ENCODE peak calls at places on chromosomes 6 and 20, in nine cellular contexts. L, U, R, I, D, O, C, B and Q are unnamed samples.

GRCh38 chr20:61522498-61523090 is 270.5 kb downstream of the CDH4 start:
- DNase-seq in B (no peak), I (no peak), R (no peak), C (no peak), U (no peak), O (no peak), D (no peak), L (no peak), Q (no peak)

GRCh38 chr6:722077-722524 is 29.2 kb upstream of the EXOC2 start:
- DNase-seq in U (no peak), R (peak), B (peak), L (peak), I (peak), D (peak), O (peak), C (peak), Q (peak)

GRCh38 chr6:156191895-156192294 is 585.3 kb upstream of the ARID1B start:
- DNase-seq in R (no peak), B (no peak), O (no peak), U (no peak), I (no peak), C (no peak), D (no peak), L (no peak), Q (no peak)

GRCh38 chr20:58889334-58890072 is 37.0 kb downstream of the GNAS start:
- DNase-seq in D (no peak), I (no peak), U (no peak), B (no peak), O (peak), L (no peak), R (no peak), C (no peak), Q (no peak)

GRCh38 chr6:14079433-14079832 is 38.1 kb upstream of the CD83 start:
- DNase-seq in C (no peak), I (no peak), D (peak), L (no peak), U (no peak), O (no peak), B (no peak), R (peak), Q (peak)

GRCh38 chr20:58306421-58307261 is 2.9 kb upstream of the RAB22A start:
- DNase-seq in I (no peak), R (peak), B (no peak), O (no peak), D (peak), C (no peak), U (no peak), L (peak), Q (peak)

GRCh38 chr20:48026981-48027592 is 241.8 kb upstream of the SULF2 start:
- DNase-seq in B (no peak), O (no peak), R (no peak), C (no peak), U (no peak), D (no peak), L (no peak), I (peak), Q (peak)

GRCh38 chr6:79394690-79395089 is 142.5 kb downstream of the LCA5 start:
- DNase-seq in D (no peak), L (no peak), U (no peak), B (no peak), I (no peak), C (no peak), R (no peak), O (no peak), Q (no peak)

GRCh38 chr20:33394718-33395117 is 6.6 kb downstream of the CDK5RAP1 start:
- DNase-seq in O (no peak), U (no peak), C (no peak), D (no peak), L (no peak), I (no peak), B (no peak), R (no peak), Q (no peak)

GRCh38 chr6:157989541-157990289 is 8.1 kb downstream of the SYNJ2 start:
- DNase-seq in U (no peak), C (no peak), R (no peak), D (peak), L (no peak), O (peak), I (peak), B (no peak), Q (peak)

GRCh38 chr20:18055261-18055660 is 2.5 kb downstream of the OVOL2 start:
- DNase-seq in I (no peak), C (peak), R (no peak), O (no peak), U (no peak), L (no peak), D (no peak), B (no peak), Q (peak)

GRCh38 chr6:131281471-131282270 is 146.4 kb downstream of the AKAP7 start:
- DNase-seq in O (no peak), D (no peak), U (peak), R (peak), I (no peak), L (peak), C (peak), B (no peak), Q (no peak)

GRCh38 chr6:6972456-6972855 is 135.3 kb upstream of the RREB1 start:
- DNase-seq in I (no peak), R (no peak), O (no peak), B (no peak), U (no peak), D (peak), L (no peak), C (no peak), Q (peak)

GRCh38 chr6:11497881-11498280 is 39.7 kb upstream of the TMEM170B start:
- DNase-seq in O (no peak), I (peak), B (no peak), U (no peak), L (no peak), C (no peak), D (no peak), R (no peak), Q (no peak)